ENCODE peak calls at places on chromosomes 5 and 9, in six cellular contexts. J, H, N, M, R and U are unnamed samples. For H3K9me3, the result is how much of the 10 kb centered on the place peaks cover.

GRCh38 chr5:90308787-90309585 is 100.6 kb downstream of the CETN3 start:
- DNase-seq in J (no peak), H (no peak), M (no peak), N (no peak), R (peak), U (peak)

GRCh38 chr5:38802125-38802524 is 43.7 kb upstream of the OSMR start:
- DNase-seq in R (no peak), J (no peak), N (no peak), H (no peak), M (no peak), U (no peak)

GRCh38 chr5:76742586-76742985 is 26.7 kb downstream of the F2R start:
- DNase-seq in M (no peak), H (no peak), J (peak), N (no peak), R (no peak), U (peak)

GRCh38 chr5:39717186-39717897 is 292.6 kb upstream of the DAB2 start:
- DNase-seq in H (no peak), N (no peak), J (peak), M (no peak), R (no peak), U (peak)

GRCh38 chr5:157506981-157507780 is 47.2 kb downstream of the NIPAL4 start:
- DNase-seq in N (no peak), R (no peak), J (peak), M (no peak), H (no peak), U (peak)

GRCh38 chr9:120434532-120434931 is 145.4 kb downstream of the CDK5RAP2 start:
- DNase-seq in J (peak), R (no peak), N (no peak), M (no peak), H (no peak), U (peak)

GRCh38 chr5:172768573-172769323 is 2.2 kb downstream of the DUSP1 start:
- DNase-seq in R (peak), N (no peak), H (no peak), J (peak), M (no peak), U (peak)

GRCh38 chr5:81601912-81602311 is 149.0 kb downstream of the SSBP2 start:
- DNase-seq in M (no peak), R (no peak), H (no peak), N (no peak), J (peak), U (peak)

GRCh38 chr9:100160021-100160420 is 61.0 kb downstream of the INVS start:
- DNase-seq in N (no peak), M (no peak), R (no peak), H (no peak), J (no peak), U (no peak)

GRCh38 chr5:177334155-177334551 is 17.3 kb downstream of the LMAN2 start:
- DNase-seq in H (no peak), R (no peak), J (no peak), N (no peak), M (no peak), U (no peak)

GRCh38 chr5:166957763-166958162 is 1333.7 kb upstream of the WWC1 start:
- DNase-seq in M (no peak), R (no peak), J (no peak), N (no peak), H (no peak), U (no peak)

GRCh38 chr5:181189363-181189961 is 15.5 kb downstream of the TRIM7 start:
- DNase-seq in J (peak), H (no peak), M (no peak), R (peak), N (no peak), U (peak)

GRCh38 chr9:35521708-35522107 is 31.8 kb downstream of the RUSC2 start:
- DNase-seq in J (peak), M (no peak), H (no peak), N (no peak), R (peak), U (peak)

GRCh38 chr5:14399054-14399657 is 182.4 kb upstream of the OTULINL start:
- DNase-seq in H (no peak), M (no peak), J (peak), N (no peak), R (peak), U (peak)

GRCh38 chr9:112421771-112422222 is 41.9 kb downstream of the HSDL2 start:
- DNase-seq in N (no peak), J (peak), M (no peak), H (no peak), R (no peak), U (peak)

GRCh38 chr5:54180616-54181015 is 129.8 kb downstream of the ARL15 start:
- DNase-seq in N (peak), M (no peak), J (no peak), H (no peak), R (peak), U (peak)

GRCh38 chr9:132249123-132249522 is 87.3 kb downstream of the NTNG2 start:
- DNase-seq in M (no peak), H (no peak), J (no peak), R (no peak), N (no peak), U (no peak)

GRCh38 chr9:124779368-124780059 is 2.6 kb downstream of the OLFML2A start:
- DNase-seq in N (no peak), M (no peak), J (peak), R (no peak), H (peak), U (peak)

GRCh38 chr9:95089257-95089873 is 228.1 kb downstream of the FANCC start:
- DNase-seq in J (no peak), H (no peak), N (no peak), M (no peak), R (no peak), U (no peak)

GRCh38 chr5:134545070-134545868 is 19.8 kb downstream of the JADE2 start:
- DNase-seq in N (no peak), H (no peak), M (no peak), R (no peak), J (no peak), U (peak)

GRCh38 chr5:154529282-154529681 is 51.3 kb upstream of the HAND1 start:
- DNase-seq in N (no peak), J (no peak), H (no peak), R (no peak), M (no peak), U (no peak)

GRCh38 chr9:129496187-129497063 is 124.5 kb downstream of the C9orf50 start:
- DNase-seq in H (peak), R (peak), M (peak), J (peak), N (peak), U (peak)

GRCh38 chr5:150946351-150946905 is 41.6 kb upstream of the ZNF300 start:
- DNase-seq in H (no peak), R (peak), N (no peak), M (no peak), J (peak), U (no peak)

GRCh38 chr5:72194846-72195245 is 87.6 kb downstream of the MAP1B start:
- DNase-seq in R (no peak), N (no peak), H (no peak), M (no peak), J (no peak), U (no peak)

GRCh38 chr9:75685059-75685458 is 205.4 kb upstream of the PCSK5 start:
- DNase-seq in H (no peak), R (no peak), M (no peak), J (no peak), N (no peak), U (no peak)

GRCh38 chr5:160287378-160288051 is 24.8 kb downstream of the CCNJL start:
- DNase-seq in N (peak), M (peak), R (no peak), H (peak), J (no peak), U (peak)

GRCh38 chr9:137311171-137311970 is 9.3 kb upstream of the NRARP start:
- DNase-seq in M (no peak), N (no peak), H (peak), R (peak), J (peak), U (no peak)

GRCh38 chr9:92564479-92564878 is 28.7 kb upstream of the ECM2 start:
- DNase-seq in M (no peak), N (no peak), R (no peak), H (no peak), J (peak), U (peak)

GRCh38 chr5:178388381-178389030 is 155.9 kb upstream of the PHYKPL start:
- DNase-seq in R (peak), H (peak), M (no peak), N (no peak), J (peak), U (peak)

GRCh38 chr5:3694819-3695218 is 99.2 kb downstream of the IRX1 start:
- DNase-seq in H (no peak), N (no peak), M (no peak), J (no peak), R (no peak), U (no peak)

GRCh38 chr5:4862500-4862899 is 277.6 kb upstream of the ADAMTS16 start:
- DNase-seq in N (peak), H (no peak), M (no peak), J (peak), R (peak), U (peak)

GRCh38 chr9:89606049-89606481 is 1.3 kb downstream of the GADD45G start:
- DNase-seq in N (peak), M (no peak), R (peak), H (peak), J (peak), U (peak)

DNA sequence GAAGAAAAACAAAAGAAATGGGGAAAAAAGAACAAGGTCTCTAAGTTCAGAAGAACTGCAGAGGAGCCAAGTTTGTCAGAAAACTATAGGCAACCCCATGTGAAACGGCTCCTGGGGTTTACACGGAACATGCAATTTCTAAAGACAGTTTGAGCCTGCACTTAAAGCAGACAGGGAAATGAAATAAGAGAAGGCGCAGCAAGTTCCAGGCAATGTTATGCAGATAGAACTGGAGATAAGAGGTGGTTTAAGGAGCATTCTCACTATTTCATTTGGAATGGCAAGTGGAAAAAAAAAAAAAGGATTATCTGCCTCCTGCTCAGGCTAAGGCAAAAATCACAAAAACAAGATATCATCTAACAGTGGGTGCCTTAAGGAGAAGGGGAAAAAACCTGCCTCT is 2252.3 kb downstream of the MAT2B start:
- DNase-seq in J (no peak), N (no peak), H (no peak), M (no peak), R (peak), U (no peak)
- H3K23ac ChIP-seq in J (no peak), N (no peak), H (no peak), M (no peak), R (no peak), U (no peak)

DNA sequence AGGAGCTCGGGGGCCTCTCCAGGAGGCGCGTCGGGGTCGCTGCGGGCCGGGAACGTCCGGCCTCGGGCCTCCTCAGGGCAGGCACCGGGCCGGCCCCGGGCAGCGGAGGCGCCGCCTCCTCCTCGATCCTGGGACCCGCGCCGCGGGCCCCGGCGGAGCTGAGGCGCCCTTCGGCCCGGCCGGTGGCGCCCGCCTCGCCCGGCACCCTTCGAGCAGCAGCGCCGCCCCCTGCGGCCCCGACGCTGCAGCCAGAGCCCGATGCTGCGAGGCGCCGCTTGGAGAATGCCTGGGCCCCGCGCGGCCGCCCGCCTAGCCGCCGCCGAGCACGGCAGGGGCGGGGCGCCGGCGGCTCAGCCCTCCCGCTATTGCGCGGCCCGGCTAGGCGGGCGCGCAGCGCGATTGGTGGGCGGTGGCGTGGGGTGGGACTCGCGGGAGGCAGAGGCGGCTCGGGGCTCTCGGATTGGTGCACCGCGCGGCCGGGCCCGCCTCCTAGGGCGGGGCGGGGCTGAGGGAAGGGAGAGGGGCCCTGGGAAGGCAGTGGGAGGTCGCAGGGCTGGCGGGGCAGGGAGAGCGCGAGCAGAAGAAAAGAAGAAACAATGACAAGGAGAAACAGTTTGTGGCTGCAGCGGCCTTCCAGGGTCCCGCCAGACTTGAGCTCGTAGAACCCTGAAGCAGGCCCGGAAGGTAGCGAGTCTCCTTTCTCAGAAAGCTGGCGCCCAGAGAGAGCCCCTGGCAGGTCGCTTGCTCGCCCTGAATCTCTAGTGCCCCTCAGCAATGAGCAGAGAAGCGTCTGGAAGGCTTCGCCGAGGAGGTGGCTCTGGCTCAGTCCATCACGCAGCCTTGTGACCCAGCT is at the start of gene EEIG1:
- DNase-seq in R (peak), J (peak), H (peak), N (peak), M (peak), U (peak)
- H3K18ac ChIP-seq in R (peak), J (peak), H (peak), N (peak), M (peak), U (peak)

GRCh38 chr5:141234109-141234508 is 11.0 kb downstream of the PCDHB14 start:
- DNase-seq in M (no peak), H (no peak), J (peak), N (no peak), R (no peak), U (no peak)
- H3K9me3 ChIP-seq in M (under half), H (under half), J (under half), N (under half), R (under half), U (half or more)

DNA sequence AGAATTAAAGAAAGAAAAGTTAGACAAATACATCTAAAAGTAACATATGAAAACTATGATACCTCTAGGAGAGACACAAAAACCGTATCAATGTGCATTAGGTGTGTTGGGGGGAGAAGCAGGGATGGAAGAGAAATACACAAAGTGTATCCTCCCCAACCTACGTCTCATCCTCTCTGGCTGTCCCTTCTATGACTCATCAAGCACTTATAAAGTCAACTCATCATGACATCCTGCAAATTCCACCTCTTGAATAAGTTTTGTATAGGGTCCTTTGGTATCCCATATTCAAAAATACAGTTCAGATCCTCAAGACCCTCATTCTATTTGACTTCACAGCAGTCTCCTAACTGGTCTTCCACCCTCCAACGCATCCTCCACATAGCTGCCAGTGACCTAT is 917.6 kb upstream of the DMAC1 start:
- DNase-seq in H (no peak), M (no peak), J (no peak), R (no peak), N (no peak), U (peak)
- H3K23ac ChIP-seq in H (no peak), M (no peak), J (no peak), R (no peak), N (no peak), U (no peak)

DNA sequence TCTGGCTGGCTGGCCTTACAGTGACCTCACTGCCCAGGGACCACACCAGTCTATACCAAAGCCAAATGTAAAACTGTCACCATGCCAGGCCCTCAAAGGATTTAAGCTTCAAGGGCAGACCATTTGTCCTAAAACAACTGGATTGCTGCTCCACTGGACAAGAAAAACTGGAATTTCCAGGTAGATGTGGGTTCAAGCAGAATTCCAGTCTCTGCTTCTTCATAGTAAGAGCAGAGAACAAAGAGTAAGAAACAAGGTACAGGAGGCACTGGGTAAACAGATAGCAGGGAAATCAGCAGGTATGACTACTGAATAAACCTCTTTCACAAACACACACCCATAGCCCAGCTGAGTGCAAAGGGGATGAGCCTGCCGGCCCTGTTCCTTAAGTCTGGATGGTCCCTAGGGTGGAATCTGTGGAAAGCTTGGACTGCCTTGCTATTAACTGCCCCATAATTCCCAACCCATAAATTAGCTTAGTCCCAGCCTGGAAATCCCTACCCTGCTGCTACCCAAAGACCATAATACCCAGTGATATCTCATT is 5.5 kb downstream of the B4GALT1 start:
- DNase-seq in N (no peak), J (no peak), M (no peak), H (no peak), R (peak), U (no peak)
- H3K18ac ChIP-seq in N (peak), J (peak), M (no peak), H (no peak), R (peak), U (peak)

GRCh38 chr9:21836437-21837161 is 34.2 kb downstream of the MTAP start:
- DNase-seq in M (no peak), H (no peak), N (no peak), R (peak), J (peak), U (peak)

GRCh38 chr9:21833090-21833801 is 30.8 kb downstream of the MTAP start:
- DNase-seq in H (no peak), N (no peak), R (peak), M (no peak), J (no peak), U (no peak)

GRCh38 chr9:21831841-21832509 is 29.5 kb downstream of the MTAP start:
- DNase-seq in H (no peak), M (no peak), N (no peak), J (peak), R (peak), U (peak)

GRCh38 chr9:21837501-21837900 is 35.1 kb downstream of the MTAP start:
- DNase-seq in R (no peak), M (no peak), J (no peak), N (no peak), H (no peak), U (peak)

GRCh38 chr9:21835111-21835510 is 32.7 kb downstream of the MTAP start:
- DNase-seq in N (no peak), M (no peak), H (no peak), R (no peak), J (no peak), U (no peak)
- H3K9me3 ChIP-seq in N (under half), M (under half), H (under half), R (under half), J (under half), U (under half)

DNA sequence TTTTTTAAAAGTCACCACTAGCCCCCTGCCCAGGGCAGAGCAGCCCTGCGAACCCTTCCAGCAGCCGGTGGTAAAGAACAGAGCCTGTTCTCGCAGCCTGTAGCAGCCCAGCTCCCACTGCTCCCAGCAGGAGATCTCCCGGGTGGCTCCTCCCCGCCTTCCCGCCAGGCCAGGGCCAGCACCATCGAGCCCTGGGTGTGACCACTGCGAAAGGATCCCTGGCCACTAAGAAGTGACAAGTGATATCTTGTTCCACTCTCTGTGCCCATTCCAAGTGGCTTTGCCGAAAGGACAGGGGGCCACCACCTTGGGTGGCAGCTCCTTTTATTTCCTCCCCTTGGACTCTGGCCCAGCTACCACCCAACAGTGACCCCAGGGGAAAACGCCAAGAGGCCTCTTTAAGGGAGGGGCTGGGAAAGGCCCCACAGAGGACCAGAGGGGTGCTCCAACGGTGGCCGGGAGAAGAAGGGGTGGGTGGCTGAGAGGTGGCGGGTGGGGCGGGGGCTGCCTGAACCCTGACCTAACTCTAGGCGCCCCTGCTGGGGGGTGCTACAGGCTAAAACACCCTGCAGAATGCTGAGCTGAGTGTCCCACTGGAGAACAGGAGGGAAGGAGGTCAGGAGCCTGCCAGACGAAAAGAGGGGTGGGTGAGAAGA is 1.6 kb downstream of the NACC2 start:
- DNase-seq in H (no peak), J (no peak), R (peak), M (no peak), N (no peak), U (peak)
- H3K23ac ChIP-seq in H (no peak), J (no peak), R (no peak), M (no peak), N (peak), U (no peak)